ENCODE peak calls at places on chromosomes 5 and 9, in seven cellular contexts. G, D, Z, Q, L, V and B are unnamed samples.
A peak's percentile ranks its signal among the peaks of the same experiment; 100 is the strongest.

GRCh38 chr9:94760646-94761045 is 34.1 kb downstream of the AOPEP start:
- DNase-seq in G (no peak), Z (no peak), D (no peak), Q (no peak), L (no peak), V (no peak), B (no peak)

GRCh38 chr5:174573210-174574014 is 151.0 kb upstream of the MSX2 start:
- DNase-seq in D (no peak), Z (no peak), V (no peak), Q (no peak), L (no peak), G (no peak), B (no peak)

GRCh38 chr5:120684213-120684612 is 220.1 kb downstream of the PRR16 start:
- DNase-seq in Q (no peak), G (no peak), L (peak; percentile 25), V (peak; percentile 15), Z (no peak), D (no peak), B (no peak)

GRCh38 chr5:132747064-132747692 is at the start of gene CCNI2:
- DNase-seq in V (no peak), L (no peak), Z (peak; percentile 31), D (no peak), G (peak; percentile 51), Q (no peak), B (peak; percentile 39)

GRCh38 chr5:178259623-178260536 is 27.3 kb upstream of the PHYKPL start:
- DNase-seq in D (no peak), V (no peak), G (no peak), L (no peak), Q (no peak), Z (no peak), B (no peak)

GRCh38 chr5:132385321-132386105 is 16.0 kb downstream of the SLC22A5 start:
- DNase-seq in Z (no peak), D (peak; percentile 65), L (peak; percentile 70), Q (peak; percentile 89), G (peak; percentile 30), V (peak; percentile 67), B (peak; percentile 49)

GRCh38 chr5:140362875-140363630 is 3.1 kb downstream of the SLC4A9 start:
- DNase-seq in G (peak; percentile 74), V (peak; percentile 68), Q (peak; percentile 78), D (peak; percentile 82), Z (no peak), L (peak; percentile 80), B (peak; percentile 71)

GRCh38 chr9:129759804-129760502 is 7.1 kb upstream of the PTGES start:
- DNase-seq in L (no peak), G (no peak), D (no peak), Z (no peak), V (no peak), Q (no peak), B (no peak)

GRCh38 chr9:109113892-109114609 is 5.7 kb downstream of the TMEM245 start:
- DNase-seq in Z (no peak), L (no peak), G (no peak), Q (no peak), V (no peak), D (no peak), B (no peak)

GRCh38 chr9:99563364-99563763 is 258.3 kb upstream of the NR4A3 start:
- DNase-seq in V (no peak), Z (no peak), L (no peak), Q (no peak), D (no peak), G (no peak), B (no peak)

GRCh38 chr5:140842798-140843733 is 2.1 kb downstream of the PCDHA8 start:
- DNase-seq in D (no peak), G (no peak), Z (no peak), L (no peak), Q (no peak), V (no peak), B (no peak)

GRCh38 chr9:70390922-70391321 is 23.5 kb downstream of the KLF9 start:
- DNase-seq in V (no peak), Q (no peak), D (no peak), Z (no peak), G (no peak), L (no peak), B (no peak)

GRCh38 chr9:19298601-19299000 is 68.1 kb downstream of the DENND4C start:
- DNase-seq in L (no peak), D (no peak), V (no peak), G (no peak), Z (no peak), Q (no peak), B (no peak)

GRCh38 chr5:177430146-177430951 is 3.9 kb downstream of the GRK6 start:
- DNase-seq in V (no peak), L (peak; percentile 75), D (no peak), Q (no peak), G (no peak), Z (no peak), B (no peak)

GRCh38 chr5:17219006-17219422 is 1.6 kb downstream of the BASP1 start:
- DNase-seq in V (peak; percentile 32), D (no peak), G (no peak), Z (peak; percentile 80), L (no peak), Q (peak; percentile 62), B (no peak)

GRCh38 chr5:143401253-143401845 is 2.1 kb downstream of the NR3C1 start:
- DNase-seq in Q (no peak), V (no peak), D (no peak), G (no peak), Z (no peak), L (peak; percentile 15), B (no peak)

GRCh38 chr9:83280259-83280658 is 217.3 kb upstream of the RASEF start:
- DNase-seq in L (no peak), V (peak; percentile 32), G (no peak), D (no peak), Z (no peak), Q (no peak), B (no peak)

GRCh38 chr5:177592010-177592834 is at the start of gene TMED9:
- DNase-seq in D (peak; percentile 88), Z (peak; percentile 94), G (peak; percentile 81), Q (peak; percentile 92), L (peak; percentile 91), V (peak; percentile 79), B (peak; percentile 78)

GRCh38 chr5:160260881-160261815 is 31.8 kb downstream of the FABP6 start:
- DNase-seq in L (no peak), G (no peak), D (peak; percentile 59), V (no peak), Q (no peak), Z (no peak), B (no peak)

GRCh38 chr9:108053555-108054061 is 564.0 kb upstream of the KLF4 start:
- DNase-seq in D (peak; percentile 50), G (no peak), Q (no peak), V (no peak), L (no peak), Z (peak; percentile 22), B (no peak)